ENCODE peak calls at places on chromosomes 13 and 19, in six cellular contexts. One of them, this sample, is unnamed.

GRCh38 chr13:28329395-28330158 is 165.4 kb downstream of the FLT1 start:
- DNase-seq in A549: no peak
- DNase-seq in tibial nerve: no peak
- DNase-seq in H1: no peak
- DNase-seq in AG04450: peak; percentile 78
- DNase-seq in lower lobe of right lung: peak; percentile 58
- DNase-seq in this sample: no peak

GRCh38 chr19:4914736-4915501 is 5.6 kb downstream of the UHRF1 start:
- DNase-seq in A549: peak; percentile 77
- DNase-seq in AG04450: peak; percentile 21
- DNase-seq in lower lobe of right lung: peak; percentile 62
- DNase-seq in H1: no peak
- DNase-seq in tibial nerve: peak; percentile 25
- DNase-seq in this sample: no peak

GRCh38 chr13:97627566-97627965 is 193.6 kb downstream of the RAP2A start:
- DNase-seq in AG04450: peak; percentile 79
- DNase-seq in A549: no peak
- DNase-seq in lower lobe of right lung: no peak
- DNase-seq in tibial nerve: peak; percentile 62
- DNase-seq in H1: no peak
- DNase-seq in this sample: peak; percentile 78

GRCh38 chr19:5621311-5621944 is 1.1 kb downstream of the SAFB2 start:
- DNase-seq in H1: no peak
- DNase-seq in lower lobe of right lung: no peak
- DNase-seq in AG04450: no peak
- DNase-seq in A549: no peak
- DNase-seq in tibial nerve: peak; percentile 14
- DNase-seq in this sample: no peak

GRCh38 chr13:27528908-27529307 is 78.5 kb upstream of the MTIF3 start:
- DNase-seq in lower lobe of right lung: no peak
- DNase-seq in A549: no peak
- DNase-seq in tibial nerve: no peak
- DNase-seq in H1: no peak
- DNase-seq in AG04450: no peak
- DNase-seq in this sample: no peak

GRCh38 chr13:33004454-33004853 is 11.8 kb upstream of the KL start:
- DNase-seq in lower lobe of right lung: no peak
- DNase-seq in A549: no peak
- DNase-seq in tibial nerve: no peak
- DNase-seq in H1: no peak
- DNase-seq in AG04450: no peak
- DNase-seq in this sample: no peak

GRCh38 chr13:111216166-111216960 is 101.3 kb downstream of the ARHGEF7 start:
- DNase-seq in AG04450: no peak
- DNase-seq in tibial nerve: peak; percentile 51
- DNase-seq in lower lobe of right lung: no peak
- DNase-seq in H1: no peak
- DNase-seq in A549: peak; percentile 36
- DNase-seq in this sample: no peak

GRCh38 chr13:27709779-27710178 is 82.5 kb upstream of the GSX1 start:
- DNase-seq in H1: no peak
- DNase-seq in A549: no peak
- DNase-seq in tibial nerve: no peak
- DNase-seq in lower lobe of right lung: no peak
- DNase-seq in AG04450: no peak
- DNase-seq in this sample: no peak

GRCh38 chr19:45294291-45295029 is 28.2 kb downstream of the CKM start:
- DNase-seq in AG04450: no peak
- DNase-seq in H1: no peak
- DNase-seq in tibial nerve: no peak
- DNase-seq in A549: no peak
- DNase-seq in lower lobe of right lung: no peak
- DNase-seq in this sample: no peak

GRCh38 chr19:1468274-1469199 is 10.5 kb downstream of the C19orf25 start:
- DNase-seq in tibial nerve: no peak
- DNase-seq in A549: no peak
- DNase-seq in AG04450: no peak
- DNase-seq in H1: no peak
- DNase-seq in lower lobe of right lung: no peak
- DNase-seq in this sample: no peak

GRCh38 chr13:92463134-92463533 is 763.5 kb upstream of the GPC6 start:
- DNase-seq in tibial nerve: no peak
- DNase-seq in H1: no peak
- DNase-seq in A549: no peak
- DNase-seq in AG04450: no peak
- DNase-seq in lower lobe of right lung: no peak
- DNase-seq in this sample: no peak

GRCh38 chr13:28356506-28357064 is 138.3 kb downstream of the FLT1 start:
- DNase-seq in A549: no peak
- DNase-seq in tibial nerve: no peak
- DNase-seq in AG04450: no peak
- DNase-seq in lower lobe of right lung: no peak
- DNase-seq in H1: no peak
- DNase-seq in this sample: no peak

GRCh38 chr19:35266904-35267817 is 1.6 kb upstream of the USF2 start:
- DNase-seq in A549: peak; percentile 82
- DNase-seq in tibial nerve: peak; percentile 40
- DNase-seq in H1: no peak
- DNase-seq in lower lobe of right lung: peak; percentile 74
- DNase-seq in AG04450: no peak
- DNase-seq in this sample: peak; percentile 78

GRCh38 chr19:872266-872951 is 12.9 kb downstream of the CFD start:
- DNase-seq in tibial nerve: peak; percentile 47
- DNase-seq in lower lobe of right lung: peak; percentile 88
- DNase-seq in AG04450: no peak
- DNase-seq in A549: no peak
- DNase-seq in H1: no peak
- DNase-seq in this sample: no peak

GRCh38 chr13:25945596-25945995 is 106.2 kb downstream of the SHISA2 start:
- DNase-seq in tibial nerve: no peak
- DNase-seq in H1: no peak
- DNase-seq in lower lobe of right lung: no peak
- DNase-seq in A549: no peak
- DNase-seq in AG04450: no peak
- DNase-seq in this sample: no peak

GRCh38 chr19:16951529-16951928 is 62.7 kb downstream of the F2RL3 start:
- DNase-seq in A549: no peak
- DNase-seq in H1: no peak
- DNase-seq in tibial nerve: no peak
- DNase-seq in lower lobe of right lung: no peak
- DNase-seq in AG04450: no peak
- DNase-seq in this sample: no peak

GRCh38 chr13:112684041-112684440 is 5.8 kb upstream of the ATP11A start:
- DNase-seq in tibial nerve: no peak
- DNase-seq in A549: no peak
- DNase-seq in H1: no peak
- DNase-seq in lower lobe of right lung: no peak
- DNase-seq in AG04450: no peak
- DNase-seq in this sample: no peak

GRCh38 chr13:64568748-64569147 is 2661.4 kb downstream of the PCDH9 start:
- DNase-seq in lower lobe of right lung: no peak
- DNase-seq in H1: no peak
- DNase-seq in tibial nerve: no peak
- DNase-seq in A549: no peak
- DNase-seq in AG04450: no peak
- DNase-seq in this sample: no peak

GRCh38 chr19:15732388-15732787 is 4.6 kb downstream of the OR10H2 start:
- DNase-seq in A549: no peak
- DNase-seq in AG04450: no peak
- DNase-seq in H1: no peak
- DNase-seq in tibial nerve: no peak
- DNase-seq in lower lobe of right lung: no peak
- DNase-seq in this sample: no peak
- H3K27ac ChIP-seq in A549: no peak overlapping the region
- H3K27ac ChIP-seq in AG04450: no peak overlapping the region
- H3K27ac ChIP-seq in H1: no peak overlapping the region
- H3K27ac ChIP-seq in tibial nerve: no peak overlapping the region
- H3K27ac ChIP-seq in lower lobe of right lung: no peak overlapping the region
- H3K27ac ChIP-seq in this sample: no peak overlapping the region

GRCh38 chr19:55173717-55174409 is 6.2 kb downstream of the SYT5 start:
- DNase-seq in AG04450: no peak
- DNase-seq in A549: peak; percentile 95
- DNase-seq in tibial nerve: no peak
- DNase-seq in H1: no peak
- DNase-seq in lower lobe of right lung: no peak
- DNase-seq in this sample: no peak
- TF ChIP-seq CTCF in AG04450: no peak
- TF ChIP-seq CTCF in A549: no peak
- TF ChIP-seq CTCF in tibial nerve: no peak
- TF ChIP-seq CTCF in H1: peak; percentile 0
- TF ChIP-seq CTCF in lower lobe of right lung: no peak
- TF ChIP-seq CTCF in this sample: no peak

GRCh38 chr19:19946226-19946625 is 45.5 kb downstream of the ZNF93 start:
- DNase-seq in A549: no peak
- DNase-seq in lower lobe of right lung: no peak
- DNase-seq in tibial nerve: no peak
- DNase-seq in H1: no peak
- DNase-seq in AG04450: no peak
- DNase-seq in this sample: no peak
- H3K27ac ChIP-seq in A549: no peak overlapping the region
- H3K27ac ChIP-seq in lower lobe of right lung: no peak overlapping the region
- H3K27ac ChIP-seq in tibial nerve: no peak overlapping the region
- H3K27ac ChIP-seq in H1: no peak overlapping the region
- H3K27ac ChIP-seq in AG04450: no peak overlapping the region
- H3K27ac ChIP-seq in this sample: no peak overlapping the region

GRCh38 chr13:94706854-94707399 is 5.4 kb downstream of the SOX21 start:
- DNase-seq in lower lobe of right lung: no peak
- DNase-seq in AG04450: no peak
- DNase-seq in A549: no peak
- DNase-seq in tibial nerve: no peak
- DNase-seq in H1: no peak
- DNase-seq in this sample: no peak

GRCh38 chr13:94708971-94709614 is 3.3 kb downstream of the SOX21 start:
- DNase-seq in AG04450: no peak
- DNase-seq in H1: no peak
- DNase-seq in A549: no peak
- DNase-seq in tibial nerve: no peak
- DNase-seq in lower lobe of right lung: no peak
- DNase-seq in this sample: no peak

GRCh38 chr13:94707400-94708021 is 4.8 kb downstream of the SOX21 start:
- DNase-seq in H1: no peak
- DNase-seq in A549: peak; percentile 48
- DNase-seq in lower lobe of right lung: no peak
- DNase-seq in tibial nerve: no peak
- DNase-seq in AG04450: no peak
- DNase-seq in this sample: no peak

GRCh38 chr13:94706101-94706853 is 6.1 kb downstream of the SOX21 start:
- DNase-seq in H1: no peak
- DNase-seq in AG04450: no peak
- DNase-seq in A549: no peak
- DNase-seq in tibial nerve: no peak
- DNase-seq in lower lobe of right lung: no peak
- DNase-seq in this sample: no peak

GRCh38 chr13:94708031-94708571 is 4.2 kb downstream of the SOX21 start:
- DNase-seq in A549: no peak
- DNase-seq in AG04450: no peak
- DNase-seq in H1: no peak
- DNase-seq in lower lobe of right lung: no peak
- DNase-seq in tibial nerve: no peak
- DNase-seq in this sample: no peak
- TF ChIP-seq CTCF in A549: no peak
- TF ChIP-seq CTCF in AG04450: no peak
- TF ChIP-seq CTCF in H1: no peak
- TF ChIP-seq CTCF in lower lobe of right lung: no peak
- TF ChIP-seq CTCF in tibial nerve: no peak
- TF ChIP-seq CTCF in this sample: no peak

GRCh38 chr19:43265664-43266025 is 3.7 kb downstream of the PSG9 start:
- DNase-seq in H1: no peak
- DNase-seq in A549: no peak
- DNase-seq in lower lobe of right lung: no peak
- DNase-seq in tibial nerve: no peak
- DNase-seq in AG04450: no peak
- DNase-seq in this sample: no peak
- H3K27ac ChIP-seq in H1: no peak overlapping the region
- H3K27ac ChIP-seq in A549: peak overlapping the region; percentile 86
- H3K27ac ChIP-seq in lower lobe of right lung: no peak overlapping the region
- H3K27ac ChIP-seq in tibial nerve: no peak overlapping the region
- H3K27ac ChIP-seq in AG04450: peak overlapping the region; percentile 90
- H3K27ac ChIP-seq in this sample: no peak overlapping the region